ENCODE peak calls at places on chromosome 3, in seven cellular contexts. One of them, this sample, is unnamed.

GRCh38 chr3:99637381-99638111 is 848 bp upstream of the COL8A1 start:
- DNase-seq in AG10803: peak
- DNase-seq in stimulated activated CD4-positive, alpha-beta T cell treated with anti-CD3 and anti-CD28 coated beads, TNF-alpha, amount 100 ng/mL, for 1 hour: no peak
- DNase-seq in hippocampal formation: no peak
- DNase-seq in tibial artery: peak
- DNase-seq in GM12865: no peak
- DNase-seq in KBM-7: peak
- DNase-seq in this sample: peak

GRCh38 chr3:22399566-22399965 is 648.6 kb upstream of the ZNF385D start:
- DNase-seq in AG10803: peak
- DNase-seq in stimulated activated CD4-positive, alpha-beta T cell treated with anti-CD3 and anti-CD28 coated beads, TNF-alpha, amount 100 ng/mL, for 1 hour: no peak
- DNase-seq in hippocampal formation: no peak
- DNase-seq in tibial artery: no peak
- DNase-seq in GM12865: no peak
- DNase-seq in KBM-7: no peak
- DNase-seq in this sample: peak

GRCh38 chr3:12222765-12223485 is 64.2 kb upstream of the TIMP4 start:
- DNase-seq in AG10803: peak
- DNase-seq in stimulated activated CD4-positive, alpha-beta T cell treated with anti-CD3 and anti-CD28 coated beads, TNF-alpha, amount 100 ng/mL, for 1 hour: no peak
- DNase-seq in hippocampal formation: no peak
- DNase-seq in tibial artery: no peak
- DNase-seq in GM12865: no peak
- DNase-seq in KBM-7: no peak
- DNase-seq in this sample: peak

GRCh38 chr3:72892870-72893269 is 5.0 kb downstream of the GXYLT2 start:
- DNase-seq in AG10803: no peak
- DNase-seq in stimulated activated CD4-positive, alpha-beta T cell treated with anti-CD3 and anti-CD28 coated beads, TNF-alpha, amount 100 ng/mL, for 1 hour: no peak
- DNase-seq in hippocampal formation: no peak
- DNase-seq in tibial artery: no peak
- DNase-seq in GM12865: peak
- DNase-seq in KBM-7: peak
- DNase-seq in this sample: peak

GRCh38 chr3:100033814-100034490 is 80.3 kb downstream of the FILIP1L start:
- DNase-seq in AG10803: peak
- DNase-seq in stimulated activated CD4-positive, alpha-beta T cell treated with anti-CD3 and anti-CD28 coated beads, TNF-alpha, amount 100 ng/mL, for 1 hour: no peak
- DNase-seq in hippocampal formation: no peak
- DNase-seq in tibial artery: no peak
- DNase-seq in GM12865: no peak
- DNase-seq in KBM-7: no peak
- DNase-seq in this sample: peak

GRCh38 chr3:10950476-10951294 is 41.9 kb upstream of the SLC6A1 start:
- DNase-seq in AG10803: peak
- DNase-seq in stimulated activated CD4-positive, alpha-beta T cell treated with anti-CD3 and anti-CD28 coated beads, TNF-alpha, amount 100 ng/mL, for 1 hour: no peak
- DNase-seq in hippocampal formation: peak
- DNase-seq in tibial artery: no peak
- DNase-seq in GM12865: peak
- DNase-seq in KBM-7: peak
- DNase-seq in this sample: peak

GRCh38 chr3:172626241-172626640 is 84.6 kb downstream of the NCEH1 start:
- DNase-seq in AG10803: peak
- DNase-seq in stimulated activated CD4-positive, alpha-beta T cell treated with anti-CD3 and anti-CD28 coated beads, TNF-alpha, amount 100 ng/mL, for 1 hour: no peak
- DNase-seq in hippocampal formation: no peak
- DNase-seq in tibial artery: no peak
- DNase-seq in GM12865: no peak
- DNase-seq in KBM-7: no peak
- DNase-seq in this sample: peak

GRCh38 chr3:139830817-139831216 is 104.2 kb upstream of the CLSTN2 start:
- DNase-seq in AG10803: no peak
- DNase-seq in stimulated activated CD4-positive, alpha-beta T cell treated with anti-CD3 and anti-CD28 coated beads, TNF-alpha, amount 100 ng/mL, for 1 hour: no peak
- DNase-seq in hippocampal formation: peak
- DNase-seq in tibial artery: no peak
- DNase-seq in GM12865: no peak
- DNase-seq in KBM-7: no peak
- DNase-seq in this sample: peak

GRCh38 chr3:46900007-46900292 is 22.4 kb downstream of the PTH1R start:
- DNase-seq in AG10803: no peak
- DNase-seq in stimulated activated CD4-positive, alpha-beta T cell treated with anti-CD3 and anti-CD28 coated beads, TNF-alpha, amount 100 ng/mL, for 1 hour: no peak
- DNase-seq in hippocampal formation: peak
- DNase-seq in tibial artery: peak
- DNase-seq in GM12865: no peak
- DNase-seq in KBM-7: no peak
- DNase-seq in this sample: no peak

GRCh38 chr3:120423432-120423831 is 27.4 kb downstream of the FSTL1 start:
- DNase-seq in AG10803: no peak
- DNase-seq in stimulated activated CD4-positive, alpha-beta T cell treated with anti-CD3 and anti-CD28 coated beads, TNF-alpha, amount 100 ng/mL, for 1 hour: no peak
- DNase-seq in hippocampal formation: no peak
- DNase-seq in tibial artery: no peak
- DNase-seq in GM12865: no peak
- DNase-seq in KBM-7: no peak
- DNase-seq in this sample: no peak

GRCh38 chr3:170835346-170835745 is 34.6 kb downstream of the RPL22L1 start:
- DNase-seq in AG10803: no peak
- DNase-seq in stimulated activated CD4-positive, alpha-beta T cell treated with anti-CD3 and anti-CD28 coated beads, TNF-alpha, amount 100 ng/mL, for 1 hour: no peak
- DNase-seq in hippocampal formation: no peak
- DNase-seq in tibial artery: no peak
- DNase-seq in GM12865: no peak
- DNase-seq in KBM-7: no peak
- DNase-seq in this sample: no peak

GRCh38 chr3:47804571-47804970 is 1.6 kb downstream of the DHX30 start:
- DNase-seq in AG10803: no peak
- DNase-seq in stimulated activated CD4-positive, alpha-beta T cell treated with anti-CD3 and anti-CD28 coated beads, TNF-alpha, amount 100 ng/mL, for 1 hour: no peak
- DNase-seq in hippocampal formation: no peak
- DNase-seq in tibial artery: no peak
- DNase-seq in GM12865: no peak
- DNase-seq in KBM-7: no peak
- DNase-seq in this sample: no peak

GRCh38 chr3:103787879-103788278 is 1353.1 kb downstream of the ZPLD1 start:
- DNase-seq in AG10803: no peak
- DNase-seq in stimulated activated CD4-positive, alpha-beta T cell treated with anti-CD3 and anti-CD28 coated beads, TNF-alpha, amount 100 ng/mL, for 1 hour: no peak
- DNase-seq in hippocampal formation: no peak
- DNase-seq in tibial artery: no peak
- DNase-seq in GM12865: no peak
- DNase-seq in KBM-7: no peak
- DNase-seq in this sample: no peak

GRCh38 chr3:113249601-113250000 is 38.2 kb downstream of the BOC start:
- DNase-seq in AG10803: no peak
- DNase-seq in stimulated activated CD4-positive, alpha-beta T cell treated with anti-CD3 and anti-CD28 coated beads, TNF-alpha, amount 100 ng/mL, for 1 hour: no peak
- DNase-seq in hippocampal formation: no peak
- DNase-seq in tibial artery: no peak
- DNase-seq in GM12865: no peak
- DNase-seq in KBM-7: no peak
- DNase-seq in this sample: no peak

GRCh38 chr3:69767571-69767970 is 28.3 kb downstream of the MITF start:
- DNase-seq in AG10803: no peak
- DNase-seq in stimulated activated CD4-positive, alpha-beta T cell treated with anti-CD3 and anti-CD28 coated beads, TNF-alpha, amount 100 ng/mL, for 1 hour: no peak
- DNase-seq in hippocampal formation: peak
- DNase-seq in tibial artery: no peak
- DNase-seq in GM12865: no peak
- DNase-seq in KBM-7: no peak
- DNase-seq in this sample: no peak

GRCh38 chr3:115784739-115785571 is 161.6 kb downstream of the GAP43 start:
- DNase-seq in AG10803: peak
- DNase-seq in stimulated activated CD4-positive, alpha-beta T cell treated with anti-CD3 and anti-CD28 coated beads, TNF-alpha, amount 100 ng/mL, for 1 hour: no peak
- DNase-seq in hippocampal formation: no peak
- DNase-seq in tibial artery: no peak
- DNase-seq in GM12865: peak
- DNase-seq in KBM-7: no peak
- DNase-seq in this sample: peak

This sample was measured in adipocyte.